ENCODE peak calls at places on chromosome 18, in nine cellular contexts. One of them, this sample, is unnamed.

GRCh38 chr18:6257950-6258349 is 156.8 kb downstream of the L3MBTL4 start:
- DNase-seq in MCF 10A: no peak
- DNase-seq in NB4: no peak
- DNase-seq in K562: no peak
- DNase-seq in kidney: no peak
- DNase-seq in psoas muscle: no peak
- DNase-seq in cardiac fibroblast: no peak
- DNase-seq in HFFc6: no peak
- DNase-seq in neural progenitor cell: no peak
- DNase-seq in this sample: no peak

GRCh38 chr18:5508821-5509220 is 35.0 kb downstream of the EPB41L3 start:
- DNase-seq in MCF 10A: no peak
- DNase-seq in NB4: no peak
- DNase-seq in K562: no peak
- DNase-seq in kidney: no peak
- DNase-seq in psoas muscle: no peak
- DNase-seq in cardiac fibroblast: no peak
- DNase-seq in HFFc6: no peak
- DNase-seq in neural progenitor cell: no peak
- DNase-seq in this sample: no peak

GRCh38 chr18:31657823-31658669 is 26.3 kb downstream of the B4GALT6 start:
- DNase-seq in MCF 10A: no peak
- DNase-seq in NB4: peak; percentile 76
- DNase-seq in K562: peak; percentile 25
- DNase-seq in kidney: no peak
- DNase-seq in psoas muscle: no peak
- DNase-seq in cardiac fibroblast: no peak
- DNase-seq in HFFc6: no peak
- DNase-seq in neural progenitor cell: no peak
- DNase-seq in this sample: no peak

GRCh38 chr18:51266736-51267135 is 69.3 kb upstream of the MEX3C start:
- DNase-seq in MCF 10A: peak; percentile 80
- DNase-seq in NB4: peak; percentile 61
- DNase-seq in K562: no peak
- DNase-seq in kidney: no peak
- DNase-seq in psoas muscle: no peak
- DNase-seq in cardiac fibroblast: peak; percentile 26
- DNase-seq in HFFc6: no peak
- DNase-seq in neural progenitor cell: no peak
- DNase-seq in this sample: peak; percentile 68

GRCh38 chr18:36088256-36088655 is 20.9 kb upstream of the RPRD1A start:
- DNase-seq in MCF 10A: no peak
- DNase-seq in NB4: no peak
- DNase-seq in K562: no peak
- DNase-seq in kidney: no peak
- DNase-seq in psoas muscle: no peak
- DNase-seq in cardiac fibroblast: no peak
- DNase-seq in HFFc6: no peak
- DNase-seq in neural progenitor cell: no peak
- DNase-seq in this sample: no peak

GRCh38 chr18:46624127-46624526 is 32.9 kb downstream of the LOXHD1 start:
- DNase-seq in MCF 10A: no peak
- DNase-seq in NB4: no peak
- DNase-seq in K562: no peak
- DNase-seq in kidney: no peak
- DNase-seq in psoas muscle: no peak
- DNase-seq in cardiac fibroblast: no peak
- DNase-seq in HFFc6: no peak
- DNase-seq in neural progenitor cell: no peak
- DNase-seq in this sample: no peak

GRCh38 chr18:22924589-22924988 is 8.5 kb upstream of the RBBP8 start:
- DNase-seq in MCF 10A: no peak
- DNase-seq in NB4: no peak
- DNase-seq in K562: no peak
- DNase-seq in kidney: no peak
- DNase-seq in psoas muscle: no peak
- DNase-seq in cardiac fibroblast: no peak
- DNase-seq in HFFc6: no peak
- DNase-seq in neural progenitor cell: no peak
- DNase-seq in this sample: no peak

GRCh38 chr18:55097406-55098170 is 138.3 kb upstream of the CCDC68 start:
- DNase-seq in MCF 10A: no peak
- DNase-seq in NB4: no peak
- DNase-seq in K562: peak; percentile 12
- DNase-seq in kidney: no peak
- DNase-seq in psoas muscle: no peak
- DNase-seq in cardiac fibroblast: peak; percentile 30
- DNase-seq in HFFc6: peak; percentile 43
- DNase-seq in neural progenitor cell: no peak
- DNase-seq in this sample: no peak

GRCh38 chr18:51135361-51135760 is 62.1 kb downstream of the MEX3C start:
- DNase-seq in MCF 10A: peak; percentile 91
- DNase-seq in NB4: no peak
- DNase-seq in K562: peak; percentile 13
- DNase-seq in kidney: no peak
- DNase-seq in psoas muscle: no peak
- DNase-seq in cardiac fibroblast: peak; percentile 88
- DNase-seq in HFFc6: peak; percentile 78
- DNase-seq in neural progenitor cell: no peak
- DNase-seq in this sample: peak; percentile 72

GRCh38 chr18:68436485-68436884 is 278.4 kb downstream of the TMX3 start:
- DNase-seq in MCF 10A: peak; percentile 46
- DNase-seq in NB4: peak; percentile 8
- DNase-seq in K562: no peak
- DNase-seq in kidney: no peak
- DNase-seq in psoas muscle: no peak
- DNase-seq in cardiac fibroblast: peak; percentile 90
- DNase-seq in HFFc6: peak; percentile 67
- DNase-seq in neural progenitor cell: no peak
- DNase-seq in this sample: no peak

GRCh38 chr18:35938158-35938557 is 34.3 kb upstream of the RMP24 start:
- DNase-seq in MCF 10A: no peak
- DNase-seq in NB4: no peak
- DNase-seq in K562: no peak
- DNase-seq in kidney: no peak
- DNase-seq in psoas muscle: no peak
- DNase-seq in cardiac fibroblast: peak; percentile 54
- DNase-seq in HFFc6: no peak
- DNase-seq in neural progenitor cell: no peak
- DNase-seq in this sample: peak; percentile 31

GRCh38 chr18:54806526-54806925 is 21.8 kb upstream of the RAB27B start:
- DNase-seq in MCF 10A: no peak
- DNase-seq in NB4: peak; percentile 32
- DNase-seq in K562: no peak
- DNase-seq in kidney: no peak
- DNase-seq in psoas muscle: no peak
- DNase-seq in cardiac fibroblast: peak; percentile 67
- DNase-seq in HFFc6: peak; percentile 15
- DNase-seq in neural progenitor cell: no peak
- DNase-seq in this sample: peak; percentile 62

GRCh38 chr18:29749699-29750098 is 1292.8 kb downstream of the DSC3 start:
- DNase-seq in MCF 10A: peak; percentile 4
- DNase-seq in NB4: no peak
- DNase-seq in K562: no peak
- DNase-seq in kidney: no peak
- DNase-seq in psoas muscle: no peak
- DNase-seq in cardiac fibroblast: peak; percentile 52
- DNase-seq in HFFc6: peak; percentile 76
- DNase-seq in neural progenitor cell: no peak
- DNase-seq in this sample: no peak

GRCh38 chr18:78983530-78983929 is 3.9 kb downstream of the SALL3 start:
- DNase-seq in MCF 10A: no peak
- DNase-seq in NB4: no peak
- DNase-seq in K562: no peak
- DNase-seq in kidney: no peak
- DNase-seq in psoas muscle: no peak
- DNase-seq in cardiac fibroblast: no peak
- DNase-seq in HFFc6: no peak
- DNase-seq in neural progenitor cell: peak; percentile 47
- DNase-seq in this sample: no peak

GRCh38 chr18:78986018-78986481 is 6.4 kb downstream of the SALL3 start:
- DNase-seq in MCF 10A: peak; percentile 9
- DNase-seq in NB4: peak; percentile 68
- DNase-seq in K562: peak; percentile 14
- DNase-seq in kidney: no peak
- DNase-seq in psoas muscle: no peak
- DNase-seq in cardiac fibroblast: peak; percentile 27
- DNase-seq in HFFc6: no peak
- DNase-seq in neural progenitor cell: peak; percentile 84
- DNase-seq in this sample: peak; percentile 51

GRCh38 chr18:78981652-78981955 is 2.0 kb downstream of the SALL3 start:
- DNase-seq in MCF 10A: no peak
- DNase-seq in NB4: no peak
- DNase-seq in K562: no peak
- DNase-seq in kidney: no peak
- DNase-seq in psoas muscle: no peak
- DNase-seq in cardiac fibroblast: no peak
- DNase-seq in HFFc6: no peak
- DNase-seq in neural progenitor cell: peak; percentile 57
- DNase-seq in this sample: no peak

GRCh38 chr18:78982186-78982585 is 2.6 kb downstream of the SALL3 start:
- DNase-seq in MCF 10A: no peak
- DNase-seq in NB4: peak; percentile 57
- DNase-seq in K562: no peak
- DNase-seq in kidney: no peak
- DNase-seq in psoas muscle: no peak
- DNase-seq in cardiac fibroblast: no peak
- DNase-seq in HFFc6: no peak
- DNase-seq in neural progenitor cell: peak; percentile 55
- DNase-seq in this sample: no peak

GRCh38 chr18:78984941-78985784 is 5.5 kb downstream of the SALL3 start:
- DNase-seq in MCF 10A: peak; percentile 31
- DNase-seq in NB4: peak; percentile 51
- DNase-seq in K562: peak; percentile 4
- DNase-seq in kidney: no peak
- DNase-seq in psoas muscle: no peak
- DNase-seq in cardiac fibroblast: peak; percentile 25
- DNase-seq in HFFc6: no peak
- DNase-seq in neural progenitor cell: peak; percentile 82
- DNase-seq in this sample: peak; percentile 51
- TF ChIP-seq CTCF in MCF 10A: peak; percentile 37
- TF ChIP-seq CTCF in NB4: peak; percentile 23
- TF ChIP-seq CTCF in K562: no peak
- TF ChIP-seq CTCF in kidney: peak; percentile 20
- TF ChIP-seq CTCF in psoas muscle: peak; percentile 25
- TF ChIP-seq CTCF in cardiac fibroblast: no peak
- TF ChIP-seq CTCF in HFFc6: peak; percentile 20
- TF ChIP-seq CTCF in neural progenitor cell: peak; percentile 24
- TF ChIP-seq CTCF in this sample: peak; percentile 26

GRCh38 chr18:3704556-3705162 is 254.7 kb downstream of the TGIF1 start:
- DNase-seq in MCF 10A: no peak
- DNase-seq in NB4: no peak
- DNase-seq in K562: no peak
- DNase-seq in kidney: no peak
- DNase-seq in psoas muscle: no peak
- DNase-seq in cardiac fibroblast: no peak
- DNase-seq in HFFc6: no peak
- DNase-seq in neural progenitor cell: no peak
- DNase-seq in this sample: peak; percentile 38

GRCh38 chr18:3706279-3707097 is 256.5 kb downstream of the TGIF1 start:
- DNase-seq in MCF 10A: no peak
- DNase-seq in NB4: peak; percentile 36
- DNase-seq in K562: peak; percentile 97
- DNase-seq in kidney: no peak
- DNase-seq in psoas muscle: no peak
- DNase-seq in cardiac fibroblast: peak; percentile 58
- DNase-seq in HFFc6: no peak
- DNase-seq in neural progenitor cell: no peak
- DNase-seq in this sample: no peak

GRCh38 chr18:3709166-3709565 is 259.2 kb downstream of the TGIF1 start:
- DNase-seq in MCF 10A: no peak
- DNase-seq in NB4: no peak
- DNase-seq in K562: no peak
- DNase-seq in kidney: no peak
- DNase-seq in psoas muscle: no peak
- DNase-seq in cardiac fibroblast: no peak
- DNase-seq in HFFc6: no peak
- DNase-seq in neural progenitor cell: no peak
- DNase-seq in this sample: no peak

GRCh38 chr18:3703732-3704176 is 253.8 kb downstream of the TGIF1 start:
- DNase-seq in MCF 10A: peak; percentile 66
- DNase-seq in NB4: peak; percentile 58
- DNase-seq in K562: peak; percentile 85
- DNase-seq in kidney: no peak
- DNase-seq in psoas muscle: peak; percentile 28
- DNase-seq in cardiac fibroblast: peak; percentile 79
- DNase-seq in HFFc6: peak; percentile 57
- DNase-seq in neural progenitor cell: peak; percentile 81
- DNase-seq in this sample: peak; percentile 95
- TF ChIP-seq CTCF in MCF 10A: peak; percentile 61
- TF ChIP-seq CTCF in NB4: peak; percentile 67
- TF ChIP-seq CTCF in K562: peak; percentile 85
- TF ChIP-seq CTCF in kidney: peak; percentile 68
- TF ChIP-seq CTCF in psoas muscle: peak; percentile 37
- TF ChIP-seq CTCF in cardiac fibroblast: peak; percentile 85
- TF ChIP-seq CTCF in HFFc6: peak; percentile 88
- TF ChIP-seq CTCF in neural progenitor cell: peak; percentile 82
- TF ChIP-seq CTCF in this sample: peak; percentile 89

GRCh38 chr18:44818668-44819403 is 138.1 kb downstream of the SETBP1 start:
- DNase-seq in MCF 10A: no peak
- DNase-seq in NB4: no peak
- DNase-seq in K562: no peak
- DNase-seq in kidney: no peak
- DNase-seq in psoas muscle: no peak
- DNase-seq in cardiac fibroblast: no peak
- DNase-seq in HFFc6: no peak
- DNase-seq in neural progenitor cell: no peak
- DNase-seq in this sample: no peak
- TF ChIP-seq CTCF in MCF 10A: no peak
- TF ChIP-seq CTCF in NB4: no peak
- TF ChIP-seq CTCF in K562: no peak
- TF ChIP-seq CTCF in kidney: no peak
- TF ChIP-seq CTCF in psoas muscle: no peak
- TF ChIP-seq CTCF in cardiac fibroblast: no peak
- TF ChIP-seq CTCF in HFFc6: no peak
- TF ChIP-seq CTCF in neural progenitor cell: no peak
- TF ChIP-seq CTCF in this sample: no peak

DNA sequence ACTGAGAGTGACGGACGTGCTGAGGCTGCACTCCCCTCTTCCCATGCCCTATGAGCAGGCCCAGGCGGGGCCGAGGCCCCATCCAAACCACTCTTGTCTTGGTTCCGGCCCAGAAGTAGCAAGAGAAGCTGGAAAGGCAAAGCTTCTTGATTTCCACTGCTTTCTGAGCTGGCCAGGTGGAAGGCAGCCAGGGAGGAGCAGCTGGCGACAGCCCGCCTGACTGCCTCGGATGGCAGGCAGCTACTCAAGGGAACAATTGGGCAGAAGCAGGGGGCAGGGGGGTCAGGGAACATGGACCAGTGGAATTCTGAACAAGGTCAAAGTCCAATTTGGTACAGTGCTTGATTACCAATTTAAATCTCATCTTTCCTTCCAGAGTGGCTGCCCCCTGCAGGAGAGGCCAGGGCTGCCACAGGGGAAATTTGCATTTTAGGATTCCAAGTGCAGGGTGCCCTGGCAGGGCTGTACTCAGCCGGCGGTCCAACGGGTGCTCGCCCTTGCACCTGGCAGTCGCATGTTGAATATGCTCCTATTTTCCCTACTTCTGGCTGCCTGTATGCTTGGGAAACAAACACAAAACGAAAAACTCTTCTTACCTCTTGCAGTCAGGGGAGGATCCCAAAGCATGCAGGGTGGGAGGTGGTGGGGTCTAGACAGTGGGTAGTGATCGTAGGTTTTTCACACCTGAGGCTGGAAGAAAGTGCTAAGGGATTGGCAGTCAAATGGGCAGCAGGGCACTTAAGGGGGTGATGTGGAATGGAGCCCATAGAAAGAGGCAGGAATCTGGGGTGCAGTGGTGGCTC is 67.3 kb downstream of the LIPG start:
- DNase-seq in MCF 10A: no peak
- DNase-seq in NB4: no peak
- DNase-seq in K562: no peak
- DNase-seq in kidney: peak; percentile 80
- DNase-seq in psoas muscle: peak; percentile 71
- DNase-seq in cardiac fibroblast: no peak
- DNase-seq in HFFc6: no peak
- DNase-seq in neural progenitor cell: no peak
- DNase-seq in this sample: no peak
- TF ChIP-seq CTCF in MCF 10A: no peak
- TF ChIP-seq CTCF in NB4: no peak
- TF ChIP-seq CTCF in K562: no peak
- TF ChIP-seq CTCF in kidney: peak; percentile 23
- TF ChIP-seq CTCF in psoas muscle: no peak
- TF ChIP-seq CTCF in cardiac fibroblast: peak; percentile 6
- TF ChIP-seq CTCF in HFFc6: peak; percentile 55
- TF ChIP-seq CTCF in neural progenitor cell: peak; percentile 58
- TF ChIP-seq CTCF in this sample: peak; percentile 40

This sample was measured in cardiac muscle cell.